ENCODE peak calls at places on chromosomes 7 and 10, in seven cellular contexts. Q is fibroblast of mammary gland, O is Peyer's patch, K is uterus, G is H7, A is PC-9, J is cardiac muscle cell. M is an unnamed sample.

GRCh38 chr7:41069635-41070034 is 633.3 kb downstream of the INHBA start:
- DNase-seq in Q (no peak), O (no peak), K (no peak), G (no peak), A (no peak), J (no peak), M (no peak)

GRCh38 chr10:86313621-86314041 is 53.0 kb downstream of the GRID1 start:
- DNase-seq in Q (no peak), O (no peak), K (no peak), G (no peak), A (no peak), J (no peak), M (no peak)

GRCh38 chr10:14380746-14381145 is 50.0 kb upstream of the FRMD4A start:
- DNase-seq in Q (no peak), O (no peak), K (no peak), G (no peak), A (no peak), J (no peak), M (no peak)

GRCh38 chr7:55247466-55247865 is 117.7 kb upstream of the LANCL2 start:
- DNase-seq in Q (no peak), O (no peak), K (no peak), G (no peak), A (peak), J (peak), M (no peak)

GRCh38 chr10:17768506-17768905 is 16.5 kb downstream of the TMEM236 start:
- DNase-seq in Q (no peak), O (no peak), K (no peak), G (no peak), A (no peak), J (no peak), M (no peak)

GRCh38 chr10:88172159-88172558 is 308.7 kb downstream of the PTEN start:
- DNase-seq in Q (no peak), O (no peak), K (no peak), G (no peak), A (no peak), J (no peak), M (no peak)

GRCh38 chr10:28280652-28281051 is 22.2 kb downstream of the MPP7 start:
- DNase-seq in Q (no peak), O (no peak), K (no peak), G (no peak), A (no peak), J (no peak), M (no peak)

GRCh38 chr7:110001254-110001938 is 1089.5 kb upstream of the LRRN3 start:
- DNase-seq in Q (no peak), O (no peak), K (no peak), G (no peak), A (no peak), J (no peak), M (no peak)

GRCh38 chr10:22712959-22713852 is 1.2 kb downstream of the PIP4K2A start:
- DNase-seq in Q (peak), O (peak), K (peak), G (peak), A (peak), J (peak), M (no peak)

GRCh38 chr7:50745835-50746234 is 36.9 kb downstream of the GRB10 start:
- DNase-seq in Q (no peak), O (no peak), K (no peak), G (no peak), A (no peak), J (no peak), M (no peak)

GRCh38 chr10:126294451-126294850 is 93.8 kb downstream of the ADAM12 start:
- DNase-seq in Q (peak), O (no peak), K (no peak), G (no peak), A (no peak), J (no peak), M (no peak)

GRCh38 chr10:44934416-44935200 is 23.5 kb downstream of the TMEM72 start:
- DNase-seq in Q (peak), O (peak), K (no peak), G (no peak), A (no peak), J (peak), M (no peak)

GRCh38 chr10:30080161-30080560 is 20.8 kb upstream of the JCAD start:
- DNase-seq in Q (peak), O (no peak), K (no peak), G (no peak), A (no peak), J (no peak), M (no peak)

GRCh38 chr7:35714407-35714806 is 19.5 kb upstream of the HERPUD2 start:
- DNase-seq in Q (no peak), O (no peak), K (no peak), G (no peak), A (no peak), J (no peak), M (no peak)

GRCh38 chr7:1555046-1555812 is 776 bp downstream of the TMEM184A start:
- DNase-seq in Q (peak), O (no peak), K (peak), G (peak), A (peak), J (peak), M (no peak)

GRCh38 chr10:108130575-108130974 is 966.1 kb upstream of the SORCS1 start:
- DNase-seq in Q (no peak), O (no peak), K (no peak), G (no peak), A (no peak), J (no peak), M (no peak)

GRCh38 chr10:49289480-49289879 is 9.5 kb upstream of the C10orf71 start:
- DNase-seq in Q (no peak), O (no peak), K (no peak), G (no peak), A (no peak), J (no peak), M (no peak)

GRCh38 chr10:127462643-127463295 is 86.3 kb upstream of the NPS start:
- DNase-seq in Q (no peak), O (no peak), K (no peak), G (no peak), A (no peak), J (no peak), M (no peak)

GRCh38 chr7:79980376-79980775 is 154.3 kb upstream of the GNAI1 start:
- DNase-seq in Q (no peak), O (no peak), K (no peak), G (no peak), A (no peak), J (no peak), M (no peak)

GRCh38 chr10:44205072-44205471 is 179.8 kb downstream of the CXCL12 start:
- DNase-seq in Q (peak), O (no peak), K (no peak), G (peak), A (no peak), J (peak), M (no peak)

DNA sequence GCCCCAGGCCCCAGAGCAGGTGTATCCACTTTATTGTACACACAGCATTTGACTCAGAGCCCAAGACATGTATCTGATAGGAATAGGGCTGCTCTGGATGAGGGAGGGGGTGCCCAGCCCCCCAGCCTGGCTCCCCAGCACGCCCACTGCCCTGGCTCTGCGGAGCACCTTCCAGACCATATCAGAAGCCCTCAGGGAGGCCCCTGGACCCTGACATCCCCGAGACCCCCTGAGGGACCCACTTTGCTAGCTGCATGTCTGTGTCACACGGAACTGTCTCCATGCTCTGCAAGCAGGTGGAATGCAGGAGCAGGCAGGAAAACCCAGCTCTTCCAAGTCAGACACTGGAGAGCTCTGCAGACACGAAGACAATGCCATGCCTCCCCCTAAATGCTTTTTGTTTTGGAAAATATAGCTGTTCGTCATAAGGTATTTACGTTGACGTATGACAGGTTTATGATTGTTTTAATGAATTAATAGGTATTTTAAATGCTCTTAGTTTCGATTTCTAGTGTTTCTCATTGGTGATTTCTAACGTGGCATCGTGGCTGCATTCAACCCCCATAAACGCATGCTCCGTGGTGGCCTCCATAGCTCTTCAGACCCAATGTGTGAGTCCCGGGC is 92.8 kb upstream of the INSIG1 start:
- DNase-seq in Q (no peak), O (no peak), K (no peak), G (peak), A (no peak), J (no peak), M (no peak)
- H3K4me3 ChIP-seq in Q (no peak), O (peak), K (no peak), G (no peak), A (peak), J (no peak), M (peak)

DNA sequence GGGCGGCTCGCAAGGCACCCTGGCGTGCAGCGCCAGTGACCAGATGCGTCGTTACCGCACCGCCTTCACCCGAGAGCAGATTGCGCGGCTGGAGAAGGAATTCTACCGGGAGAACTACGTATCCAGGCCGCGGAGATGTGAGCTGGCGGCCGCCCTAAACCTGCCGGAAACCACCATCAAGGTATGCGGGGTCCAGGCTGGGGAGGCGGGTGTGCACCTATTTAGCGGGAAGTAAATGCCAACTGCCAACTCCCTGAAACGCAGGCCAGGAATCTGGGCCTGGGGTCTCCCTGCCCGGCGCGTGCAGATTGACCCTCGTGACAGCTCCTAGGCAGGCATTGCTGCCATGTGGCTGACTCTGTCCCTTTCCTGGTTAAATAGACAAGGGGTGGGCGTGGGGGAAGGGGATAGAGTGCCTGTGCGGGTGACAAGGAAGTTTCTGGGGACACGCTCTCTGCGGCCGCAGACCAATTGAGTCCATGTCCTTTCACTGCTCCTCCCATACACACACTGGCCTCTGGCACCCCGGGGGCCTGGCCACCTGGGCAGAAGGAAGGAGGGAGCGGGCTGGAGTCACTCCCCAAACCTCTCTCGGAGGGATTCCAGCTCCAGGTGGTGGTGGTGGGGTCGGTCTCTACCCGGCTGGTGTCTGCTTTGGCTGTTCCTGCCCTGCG is 2.7 kb downstream of the EVX1 start:
- DNase-seq in Q (no peak), O (no peak), K (no peak), G (peak), A (no peak), J (no peak), M (no peak)
- H3K4me3 ChIP-seq in Q (no peak), O (no peak), K (no peak), G (peak), A (no peak), J (no peak), M (peak)

DNA sequence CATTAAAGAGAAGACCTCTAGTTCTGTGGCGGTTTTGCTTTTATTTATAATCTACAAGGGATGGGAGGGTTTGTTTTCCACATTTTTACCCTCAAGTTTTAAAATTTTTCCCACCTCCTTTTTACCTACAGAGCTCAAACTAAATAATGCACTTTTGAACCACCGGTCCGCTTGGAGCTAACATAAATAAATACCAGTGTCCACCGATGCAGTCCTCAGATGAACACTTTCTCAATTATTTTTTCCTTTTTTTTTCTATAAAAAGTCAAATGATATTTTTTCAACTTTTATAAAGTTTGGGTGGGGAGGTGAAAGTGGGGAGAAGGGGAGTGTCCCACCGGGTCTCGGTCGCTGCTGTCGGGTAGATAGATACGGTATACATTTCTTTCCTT is 3.3 kb downstream of the ZNF503 start:
- DNase-seq in Q (no peak), O (no peak), K (no peak), G (no peak), A (no peak), J (no peak), M (no peak)
- H3K4me3 ChIP-seq in Q (peak), O (no peak), K (peak), G (no peak), A (peak), J (peak), M (peak)

DNA sequence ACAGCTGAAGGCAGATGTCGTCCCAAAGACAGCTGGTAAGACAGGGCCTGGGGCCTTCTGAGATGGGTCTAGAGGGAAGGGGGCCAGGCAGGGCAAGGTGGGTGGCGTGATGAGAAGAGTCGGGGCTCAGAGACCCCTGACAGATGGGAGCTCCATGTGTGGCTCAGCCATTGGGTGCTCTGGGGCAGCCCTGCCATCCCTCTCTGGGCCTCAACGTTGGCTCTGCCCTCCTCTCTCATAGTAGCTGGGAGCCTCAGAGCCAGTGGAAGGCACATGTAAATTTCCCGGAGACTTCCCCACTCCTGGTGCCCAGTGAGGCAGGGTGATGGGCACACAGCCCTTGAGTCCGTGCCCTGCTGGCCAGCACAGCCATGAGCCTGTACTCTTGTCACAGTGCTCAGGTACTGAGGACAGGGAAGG is 1.8 kb downstream of the PPIF start:
- DNase-seq in Q (no peak), O (no peak), K (no peak), G (peak), A (no peak), J (no peak), M (no peak)
- H3K4me3 ChIP-seq in Q (peak), O (peak), K (no peak), G (no peak), A (peak), J (no peak), M (no peak)

DNA sequence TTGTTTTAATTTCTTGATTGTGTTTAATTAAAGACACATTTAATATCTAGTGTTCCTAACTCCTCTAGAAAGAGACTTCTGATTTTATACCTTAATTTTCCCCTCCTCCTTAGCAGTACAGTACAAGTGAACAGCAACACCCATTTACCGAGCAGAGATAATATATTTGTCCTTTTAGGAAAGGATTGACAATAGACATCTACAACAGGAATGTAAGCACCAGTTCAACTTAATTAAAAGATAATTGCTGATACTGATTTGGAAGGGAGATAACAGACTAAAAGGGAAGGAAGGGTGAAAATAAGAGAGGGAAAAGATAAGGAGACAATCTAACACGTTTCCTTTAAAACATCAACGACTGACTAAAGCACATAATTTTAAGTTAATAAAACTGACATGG is 119.3 kb downstream of the SRPK2 start:
- DNase-seq in Q (no peak), O (no peak), K (no peak), G (no peak), A (no peak), J (no peak), M (no peak)
- H3K4me3 ChIP-seq in Q (peak), O (no peak), K (peak), G (no peak), A (peak), J (no peak), M (peak)